ENCODE peak calls at places on chromosomes 12 and 14, in eight cellular contexts. Q, R, P, K, T, X, C and Y are unnamed samples. For H3K4me1, the result is how much of the 10 kb centered on the place peaks cover.

GRCh38 chr12:18706798-18707197 is 31.0 kb downstream of the PLCZ1 start:
- DNase-seq in Q (no peak), R (peak), P (no peak), K (no peak), T (no peak), X (no peak), C (no peak), Y (no peak)

GRCh38 chr14:81033841-81034240 is 78.4 kb downstream of the TSHR start:
- DNase-seq in Q (no peak), R (no peak), P (peak), K (no peak), T (no peak), X (no peak), C (no peak), Y (no peak)

GRCh38 chr12:5124401-5124800 is 80.7 kb downstream of the KCNA5 start:
- DNase-seq in Q (no peak), R (no peak), P (no peak), K (no peak), T (no peak), X (no peak), C (no peak), Y (no peak)

GRCh38 chr14:83988274-83988673 is 1541.7 kb upstream of the FLRT2 start:
- DNase-seq in Q (no peak), R (no peak), P (no peak), K (no peak), T (no peak), X (no peak), C (no peak), Y (no peak)

GRCh38 chr12:113439606-113440030 is 17.4 kb downstream of the SDSL start:
- DNase-seq in Q (peak), R (no peak), P (peak), K (no peak), T (no peak), X (no peak), C (peak), Y (no peak)

GRCh38 chr12:96719671-96720362 is 187.2 kb upstream of the NEDD1 start:
- DNase-seq in Q (no peak), R (no peak), P (peak), K (peak), T (no peak), X (peak), C (no peak), Y (no peak)

GRCh38 chr14:61733972-61734371 is 28.2 kb upstream of the SNAPC1 start:
- DNase-seq in Q (no peak), R (no peak), P (no peak), K (no peak), T (no peak), X (no peak), C (no peak), Y (no peak)

GRCh38 chr14:55715889-55716288 is 135.9 kb downstream of the KTN1 start:
- DNase-seq in Q (no peak), R (no peak), P (no peak), K (no peak), T (no peak), X (peak), C (peak), Y (no peak)

GRCh38 chr12:47504775-47505446 is 200.9 kb downstream of the RPAP3 start:
- DNase-seq in Q (no peak), R (no peak), P (no peak), K (no peak), T (no peak), X (peak), C (no peak), Y (no peak)

GRCh38 chr14:75206190-75206589 is 29.8 kb upstream of the TMED10 start:
- DNase-seq in Q (no peak), R (no peak), P (no peak), K (no peak), T (no peak), X (no peak), C (no peak), Y (no peak)

GRCh38 chr12:124765571-124766489 is 97.8 kb downstream of the SCARB1 start:
- DNase-seq in Q (no peak), R (no peak), P (no peak), K (no peak), T (no peak), X (peak), C (no peak), Y (no peak)

GRCh38 chr12:108565976-108566375 is 3.6 kb downstream of the ISCU start:
- DNase-seq in Q (no peak), R (peak), P (peak), K (peak), T (no peak), X (peak), C (peak), Y (peak)

DNA sequence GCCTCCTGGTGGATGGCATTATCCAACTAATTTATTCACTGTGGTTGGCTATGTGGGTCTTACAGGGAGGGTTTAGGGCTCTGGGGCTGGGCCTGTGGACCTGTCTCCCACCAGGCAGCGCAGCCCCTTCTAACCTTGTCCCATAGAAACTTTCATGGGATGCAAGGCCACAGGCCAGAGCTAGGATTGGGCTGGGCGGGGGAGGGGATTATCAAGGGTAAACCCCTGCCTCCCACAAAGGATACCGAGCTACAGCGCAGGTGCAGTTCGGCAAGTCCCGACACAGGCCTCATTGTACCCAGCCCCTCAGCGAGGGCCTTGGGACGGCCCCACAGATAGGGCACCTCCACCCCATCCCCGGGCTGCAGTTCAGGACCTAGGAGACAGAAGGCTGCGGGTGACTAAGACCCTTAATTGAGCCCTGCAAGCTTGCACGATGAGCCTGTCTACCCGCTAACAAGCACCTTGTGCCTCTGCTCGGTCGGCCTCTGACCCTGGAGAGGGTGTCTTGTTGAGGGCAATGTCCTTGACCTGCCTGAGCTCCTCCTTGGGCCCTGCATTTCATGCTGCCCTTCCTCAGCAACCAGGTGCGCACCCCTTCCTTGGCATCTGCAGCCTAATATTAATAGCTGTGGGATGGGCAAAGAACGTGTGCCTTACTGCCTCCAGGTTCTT is 46.7 kb downstream of the PSMA6 start:
- DNase-seq in Q (no peak), R (peak), P (no peak), K (no peak), T (no peak), X (no peak), C (no peak), Y (no peak)
- H3K4me1 ChIP-seq in Q (half or more), R (under half), P (under half), K (half or more), T (under half), X (under half), C (under half), Y (half or more)

GRCh38 chr12:26429070-26429691 is 233.8 kb downstream of the SSPN start:
- DNase-seq in Q (no peak), R (no peak), P (no peak), K (no peak), T (no peak), X (no peak), C (no peak), Y (no peak)

GRCh38 chr12:26431211-26431610 is 235.8 kb downstream of the SSPN start:
- DNase-seq in Q (no peak), R (no peak), P (no peak), K (no peak), T (no peak), X (no peak), C (no peak), Y (no peak)

GRCh38 chr12:26435005-26435404 is 239.6 kb downstream of the SSPN start:
- DNase-seq in Q (no peak), R (no peak), P (no peak), K (no peak), T (no peak), X (no peak), C (no peak), Y (no peak)

GRCh38 chr12:26428420-26428819 is 233.0 kb downstream of the SSPN start:
- DNase-seq in Q (no peak), R (no peak), P (no peak), K (no peak), T (no peak), X (peak), C (no peak), Y (no peak)

GRCh38 chr12:26434299-26434915 is 239.0 kb downstream of the SSPN start:
- DNase-seq in Q (peak), R (no peak), P (peak), K (peak), T (no peak), X (peak), C (peak), Y (no peak)
- TF ChIP-seq CTCF in Q (peak), R (peak), P (peak), K (peak), T (peak), X (peak), C (peak), Y (peak)

DNA sequence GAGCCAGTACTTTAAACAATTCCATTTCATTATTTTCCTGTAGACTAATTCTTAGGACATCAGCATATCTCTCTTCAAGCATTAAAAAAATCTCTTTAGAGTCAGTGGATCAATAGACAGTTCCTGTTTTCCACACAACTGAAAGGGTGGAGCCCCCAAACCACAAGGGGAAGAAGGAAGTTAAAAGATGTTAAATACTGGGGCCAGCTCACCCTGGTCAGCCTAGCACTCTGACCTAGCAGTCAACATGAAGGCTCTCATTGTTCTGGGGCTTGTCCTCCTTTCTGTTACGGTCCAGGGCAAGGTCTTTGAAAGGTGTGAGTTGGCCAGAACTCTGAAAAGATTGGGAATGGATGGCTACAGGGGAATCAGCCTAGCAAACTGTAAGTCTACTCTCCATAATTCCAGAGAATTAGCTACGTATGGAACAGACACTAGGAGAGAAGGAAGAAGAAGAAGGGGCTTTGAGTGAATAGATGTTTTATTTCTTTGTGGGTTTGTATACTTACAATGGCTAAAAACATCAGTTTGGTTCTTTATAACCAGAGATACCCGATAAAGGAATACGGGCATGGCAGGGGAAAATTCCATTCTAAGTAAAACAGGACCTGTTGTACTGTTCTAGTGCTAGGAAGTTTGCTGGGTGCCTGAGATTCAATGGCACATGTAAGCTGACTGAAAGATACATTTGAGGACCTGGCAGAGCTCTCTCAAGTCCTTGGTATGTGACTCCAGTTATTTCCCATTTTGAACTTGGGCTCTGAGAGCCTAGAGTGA is at the start of gene LYZ:
- DNase-seq in Q (peak), R (no peak), P (no peak), K (peak), T (no peak), X (no peak), C (no peak), Y (no peak)
- H3K4me3 ChIP-seq in Q (peak), R (peak), P (no peak), K (no peak), T (peak), X (no peak), C (no peak), Y (peak)

GRCh38 chr12:92414383-92415065 is 268.9 kb upstream of the BTG1 start:
- DNase-seq in Q (no peak), R (no peak), P (no peak), K (no peak), T (no peak), X (no peak), C (no peak), Y (no peak)
- H3K4me1 ChIP-seq in Q (under half), R (under half), P (under half), K (under half), T (under half), X (under half), C (under half), Y (under half)

GRCh38 chr12:29519585-29520182 is 22.2 kb upstream of the OVCH1 start:
- DNase-seq in Q (peak), R (no peak), P (peak), K (no peak), T (no peak), X (peak), C (peak), Y (no peak)
- TF ChIP-seq CTCF in Q (peak), R (peak), P (peak), K (peak), T (peak), X (peak), C (peak), Y (peak)

DNA sequence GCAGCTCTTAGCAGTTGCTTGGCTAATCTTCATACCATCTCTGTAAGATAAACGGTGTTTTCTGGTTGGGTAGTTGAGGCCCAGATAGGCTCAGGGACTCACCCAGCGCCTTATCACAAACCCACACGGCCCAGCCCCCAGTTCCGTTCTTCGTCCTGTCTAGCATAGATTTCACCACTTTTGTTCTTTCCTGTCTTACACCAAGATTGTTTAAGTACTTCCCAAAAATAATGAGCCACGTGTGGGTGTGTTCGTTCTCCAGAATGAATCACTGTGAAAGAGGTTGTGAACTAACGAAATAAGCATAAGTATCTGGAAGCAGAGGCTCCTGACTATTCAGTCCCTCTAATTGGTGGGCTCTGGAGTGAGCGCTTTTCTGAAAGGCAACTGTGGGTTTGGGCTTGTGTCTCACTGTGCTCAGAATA is 21.4 kb downstream of the ACVR1B start:
- DNase-seq in Q (peak), R (peak), P (no peak), K (peak), T (no peak), X (peak), C (no peak), Y (peak)
- H3K4me3 ChIP-seq in Q (no peak), R (no peak), P (no peak), K (no peak), T (peak), X (no peak), C (peak), Y (no peak)